ENCODE peak calls at places on chromosomes 3 and 15, in five cellular contexts. K is IMR-90; D is cardiac fibroblast; X is hepatic stellate cell; E is stimulated activated CD8-positive, alpha-beta memory T cell treated with anti-CD3 and anti-CD28 coated beads, Interleukin-15, amount 100 ng/mL, for 24 hours. B is an unnamed sample.

GRCh38 chr3:94101860-94102259 is 39.0 kb downstream of the NSUN3 start:
- DNase-seq in K (peak; percentile 15), D (peak; percentile 56), X (peak; percentile 2), E (no peak), B (no peak)

GRCh38 chr3:81218023-81218422 is 543.4 kb downstream of the GBE1 start:
- DNase-seq in K (no peak), D (peak; percentile 72), X (no peak), E (no peak), B (no peak)

GRCh38 chr3:63910873-63911272 is 1.3 kb downstream of the SCAANT1 start:
- DNase-seq in K (peak; percentile 59), D (peak; percentile 48), X (peak; percentile 38), E (no peak), B (no peak)

GRCh38 chr3:160565442-160566403 is at the start of gene KPNA4:
- DNase-seq in K (peak; percentile 96), D (peak; percentile 98), X (peak; percentile 98), E (peak; percentile 87), B (peak; percentile 92)

GRCh38 chr3:133490468-133491351 is 82.8 kb upstream of the CDV3 start:
- DNase-seq in K (no peak), D (no peak), X (no peak), E (peak; percentile 31), B (no peak)

GRCh38 chr3:87298111-87298718 is 21.8 kb upstream of the POU1F1 start:
- DNase-seq in K (peak; percentile 32), D (peak; percentile 68), X (peak; percentile 8), E (no peak), B (no peak)

GRCh38 chr3:170419301-170420087 is 826 bp downstream of the CLDN11 start:
- DNase-seq in K (peak; percentile 41), D (peak; percentile 41), X (peak; percentile 65), E (no peak), B (peak; percentile 75)

GRCh38 chr15:51307811-51308210 is 30.6 kb downstream of the CYP19A1 start:
- DNase-seq in K (no peak), D (peak; percentile 23), X (no peak), E (no peak), B (no peak)

GRCh38 chr3:151404316-151404715 is 19.8 kb upstream of the P2RY12 start:
- DNase-seq in K (peak; percentile 72), D (peak; percentile 31), X (no peak), E (no peak), B (no peak)

GRCh38 chr3:51620543-51620942 is 50.5 kb upstream of the TEX264 start:
- DNase-seq in K (peak; percentile 83), D (peak; percentile 30), X (peak; percentile 21), E (no peak), B (no peak)

GRCh38 chr15:31024330-31024729 is 32.9 kb upstream of the MTMR10 start:
- DNase-seq in K (peak; percentile 99), D (peak; percentile 94), X (peak; percentile 86), E (no peak), B (no peak)

GRCh38 chr3:38455639-38456430 is 2.1 kb downstream of the ACVR2B start:
- DNase-seq in K (peak; percentile 29), D (no peak), X (no peak), E (no peak), B (peak; percentile 29)

GRCh38 chr15:75753145-75753544 is 40.5 kb upstream of the CSPG4 start:
- DNase-seq in K (no peak), D (no peak), X (no peak), E (no peak), B (no peak)

GRCh38 chr3:48592519-48593087 is 2.5 kb downstream of the COL7A1 start:
- DNase-seq in K (peak; percentile 13), D (peak; percentile 28), X (no peak), E (no peak), B (no peak)

GRCh38 chr15:77032647-77033416 is 37.9 kb downstream of the PSTPIP1 start:
- DNase-seq in K (no peak), D (no peak), X (no peak), E (no peak), B (no peak)

GRCh38 chr3:56810912-56811544 is 9.3 kb upstream of the ARHGEF3 start:
- DNase-seq in K (no peak), D (no peak), X (no peak), E (no peak), B (no peak)

GRCh38 chr3:54511766-54512365 is 389.5 kb downstream of the CACNA2D3 start:
- DNase-seq in K (no peak), D (no peak), X (no peak), E (no peak), B (no peak)